ENCODE peak calls at places on chromosomes 5 and 9, in four cellular contexts. I is brain microvascular endothelial cell, A is fibroblast of mammary gland, P is kidney epithelial cell. F is an unnamed sample.
A peak's percentile ranks its signal among the peaks of the same experiment; 100 is the strongest.

GRCh38 chr9:87184956-87185642 is 237.8 kb upstream of the GAS1 start:
- DNase-seq in A (no peak), P (no peak), I (peak; percentile 29), F (no peak)

GRCh38 chr9:7871977-7872730 is 72.6 kb upstream of the DMAC1 start:
- DNase-seq in I (no peak), A (no peak), P (no peak), F (no peak)

GRCh38 chr5:117681431-117681830 is 1106.8 kb upstream of the SEMA6A start:
- DNase-seq in P (no peak), I (no peak), A (no peak), F (no peak)

GRCh38 chr5:173671121-173671949 is 54.9 kb upstream of the BOD1 start:
- DNase-seq in P (no peak), A (peak; percentile 37), I (no peak), F (no peak)

GRCh38 chr5:135204151-135204600 is 170.1 kb upstream of the PITX1 start:
- DNase-seq in P (no peak), A (no peak), I (no peak), F (no peak)

GRCh38 chr9:114274217-114274616 is 48.7 kb upstream of the ORM1 start:
- DNase-seq in P (no peak), I (no peak), A (no peak), F (no peak)

GRCh38 chr5:136051486-136052220 is 22.9 kb downstream of the TGFBI start:
- DNase-seq in P (no peak), I (no peak), A (no peak), F (no peak)

GRCh38 chr5:93574041-93574938 is 6.7 kb downstream of the NR2F1-AS1 start:
- DNase-seq in P (no peak), A (no peak), I (no peak), F (no peak)

GRCh38 chr9:106800691-106801090 is 62.3 kb upstream of the ZNF462 start:
- DNase-seq in P (no peak), A (peak; percentile 25), I (peak; percentile 54), F (no peak)

GRCh38 chr5:120017523-120017922 is 388.2 kb downstream of the FAM170A start:
- DNase-seq in I (peak; percentile 1), P (no peak), A (peak; percentile 74), F (no peak)

GRCh38 chr9:35748239-35748857 is 680 bp downstream of the GBA2 start:
- DNase-seq in P (no peak), I (no peak), A (no peak), F (no peak)

GRCh38 chr9:14618851-14619250 is 74.4 kb downstream of the ZDHHC21 start:
- DNase-seq in P (no peak), A (no peak), I (no peak), F (no peak)

GRCh38 chr5:11851965-11852745 is 52.1 kb downstream of the CTNND2 start:
- DNase-seq in A (no peak), I (no peak), P (no peak), F (no peak)

GRCh38 chr9:111949919-111950318 is 53.3 kb downstream of the UGCG start:
- DNase-seq in P (no peak), A (no peak), I (no peak), F (no peak)

GRCh38 chr5:71836547-71837112 is 117.6 kb downstream of the CARTPT start:
- DNase-seq in I (peak; percentile 23), A (peak; percentile 24), P (no peak), F (no peak)

GRCh38 chr5:168317521-168318147 is 26.2 kb downstream of the WWC1 start:
- DNase-seq in I (peak; percentile 97), P (peak; percentile 91), A (peak; percentile 99), F (peak; percentile 90)

GRCh38 chr5:135383803-135384495 is 15.1 kb downstream of the MACROH2A1 start:
- DNase-seq in A (no peak), P (no peak), I (no peak), F (no peak)

GRCh38 chr5:52580921-52581320 is 206.8 kb upstream of the ITGA1 start:
- DNase-seq in A (peak; percentile 68), I (peak; percentile 95), P (no peak), F (peak; percentile 4)

GRCh38 chr5:177494356-177495195 is 2.8 kb downstream of the PDLIM7 start:
- DNase-seq in A (peak; percentile 93), P (peak; percentile 79), I (peak; percentile 93), F (peak; percentile 65)

GRCh38 chr5:15687401-15687800 is 187.4 kb downstream of the FBXL7 start:
- DNase-seq in A (no peak), I (no peak), P (no peak), F (no peak)

DNA sequence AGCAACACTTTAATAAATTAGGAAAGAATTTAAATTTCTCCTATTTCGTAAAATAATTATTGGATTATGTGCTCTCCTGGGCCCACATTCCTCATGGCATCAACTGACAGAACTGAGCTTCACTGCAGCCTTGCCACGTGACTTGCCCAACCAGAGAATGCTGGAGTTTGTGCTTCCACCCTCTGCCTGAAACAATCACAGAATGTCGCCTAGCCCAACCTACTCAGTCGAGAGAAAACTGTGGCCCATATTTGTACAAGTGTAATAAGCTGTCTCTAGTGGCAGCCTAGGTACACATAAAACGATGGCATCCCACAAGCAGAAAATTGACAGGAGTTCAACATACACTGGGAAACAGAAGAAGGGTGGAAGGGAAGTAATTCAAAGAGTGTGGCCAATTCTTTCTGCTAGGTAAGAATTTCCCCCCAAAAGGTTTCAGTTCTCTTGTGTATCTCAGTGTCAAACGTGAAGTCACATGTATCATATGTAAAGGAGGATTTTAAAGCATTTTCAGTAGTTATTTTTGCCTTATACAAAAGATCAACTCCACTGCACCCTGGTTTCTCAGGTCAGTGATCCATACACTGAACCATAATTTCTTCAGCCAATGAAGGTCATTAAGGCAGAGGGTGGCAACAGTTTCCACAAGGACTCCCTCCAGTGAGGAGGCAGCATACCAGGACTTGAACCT is 41.7 kb downstream of the ZNF608 start:
- DNase-seq in A (no peak), I (no peak), P (no peak), F (no peak)
- TF ChIP-seq CTCF in A (no peak), I (no peak), P (no peak), F (no peak)

GRCh38 chr9:33752130-33752637 is 43.2 kb upstream of the PRSS3 start:
- DNase-seq in I (no peak), A (no peak), P (no peak), F (no peak)

GRCh38 chr9:33750839-33751339 is 44.5 kb upstream of the PRSS3 start:
- DNase-seq in P (no peak), I (no peak), A (no peak), F (no peak)

GRCh38 chr9:33751536-33752129 is 43.7 kb upstream of the PRSS3 start:
- DNase-seq in I (no peak), A (no peak), P (no peak), F (no peak)

GRCh38 chr9:33748633-33749304 is 46.6 kb upstream of the PRSS3 start:
- DNase-seq in P (no peak), I (no peak), A (no peak), F (no peak)

DNA sequence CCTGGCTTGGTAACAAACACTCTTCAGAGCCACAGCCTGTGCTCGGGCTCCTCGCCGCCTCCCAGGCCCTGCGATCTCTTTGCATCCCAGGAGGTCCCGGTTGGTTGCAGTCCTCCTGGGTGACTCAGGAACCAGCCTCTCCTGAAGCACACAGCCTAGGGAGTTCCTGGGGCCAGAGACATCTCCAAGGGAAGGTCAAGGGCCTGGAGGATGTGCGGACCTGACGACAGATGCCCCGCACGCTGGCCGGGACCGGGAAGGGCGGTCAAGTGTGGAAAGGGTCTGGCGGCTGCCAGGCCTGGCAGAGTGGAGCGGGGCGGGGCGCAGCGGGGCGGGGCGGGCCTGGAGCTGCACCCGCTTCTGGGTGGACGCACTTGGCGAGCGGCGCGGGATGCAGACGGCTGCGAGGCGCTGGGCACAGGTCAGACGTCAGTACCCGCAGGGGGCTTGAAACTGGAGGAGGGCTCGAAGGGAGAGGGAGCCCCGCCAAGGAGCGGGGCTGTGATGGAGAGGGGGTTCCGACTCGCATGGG is 45.0 kb upstream of the PRSS3 start:
- DNase-seq in P (no peak), I (peak; percentile 25), A (peak; percentile 29), F (no peak)
- H3K4me3 ChIP-seq in P (peak overlapping the region; percentile 37), I (peak overlapping the region; percentile 58), A (peak overlapping the region; percentile 56), F (peak overlapping the region; percentile 57)

GRCh38 chr9:2691212-2691611 is 26.1 kb upstream of the KCNV2 start:
- DNase-seq in A (peak; percentile 22), I (no peak), P (no peak), F (no peak)

GRCh38 chr9:2686884-2687283 is 30.4 kb upstream of the KCNV2 start:
- DNase-seq in I (no peak), P (no peak), A (no peak), F (no peak)

GRCh38 chr9:2688636-2689035 is 28.7 kb upstream of the KCNV2 start:
- DNase-seq in P (no peak), I (no peak), A (no peak), F (no peak)

GRCh38 chr9:2697492-2697891 is 19.8 kb upstream of the KCNV2 start:
- DNase-seq in I (no peak), A (no peak), P (no peak), F (no peak)

DNA sequence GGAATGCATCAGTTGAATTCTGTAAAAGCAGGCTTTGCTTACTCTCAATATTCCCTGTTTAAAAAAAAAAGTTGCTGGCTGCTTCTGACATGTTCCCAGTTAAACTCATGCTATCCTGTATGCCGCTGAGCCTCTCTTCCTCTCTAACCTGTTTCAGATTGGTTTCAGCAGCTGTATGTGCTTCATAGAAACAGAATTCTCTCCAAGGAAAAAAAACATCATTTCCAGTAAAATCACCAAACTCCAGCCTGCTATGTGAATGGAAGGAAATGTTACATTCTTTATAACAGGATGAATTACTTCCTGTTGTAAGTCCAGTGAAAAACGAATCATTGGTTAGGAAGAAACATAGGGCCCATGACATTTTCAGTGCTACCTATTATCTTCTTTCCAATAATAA is 25.7 kb upstream of the KCNV2 start:
- DNase-seq in I (no peak), P (no peak), A (peak; percentile 12), F (no peak)
- TF ChIP-seq CTCF in I (no peak), P (no peak), A (no peak), F (no peak)

GRCh38 chr5:80242849-80243248 is 13.0 kb downstream of the SERINC5 start:
- DNase-seq in P (no peak), A (no peak), I (no peak), F (no peak)

GRCh38 chr5:80243567-80243966 is 12.3 kb downstream of the SERINC5 start:
- DNase-seq in I (no peak), A (no peak), P (no peak), F (no peak)

GRCh38 chr5:80248378-80248777 is 7.5 kb downstream of the SERINC5 start:
- DNase-seq in I (no peak), A (no peak), P (no peak), F (no peak)

GRCh38 chr5:80246995-80247729 is 8.7 kb downstream of the SERINC5 start:
- DNase-seq in I (peak; percentile 97), P (peak; percentile 97), A (peak; percentile 93), F (no peak)

DNA sequence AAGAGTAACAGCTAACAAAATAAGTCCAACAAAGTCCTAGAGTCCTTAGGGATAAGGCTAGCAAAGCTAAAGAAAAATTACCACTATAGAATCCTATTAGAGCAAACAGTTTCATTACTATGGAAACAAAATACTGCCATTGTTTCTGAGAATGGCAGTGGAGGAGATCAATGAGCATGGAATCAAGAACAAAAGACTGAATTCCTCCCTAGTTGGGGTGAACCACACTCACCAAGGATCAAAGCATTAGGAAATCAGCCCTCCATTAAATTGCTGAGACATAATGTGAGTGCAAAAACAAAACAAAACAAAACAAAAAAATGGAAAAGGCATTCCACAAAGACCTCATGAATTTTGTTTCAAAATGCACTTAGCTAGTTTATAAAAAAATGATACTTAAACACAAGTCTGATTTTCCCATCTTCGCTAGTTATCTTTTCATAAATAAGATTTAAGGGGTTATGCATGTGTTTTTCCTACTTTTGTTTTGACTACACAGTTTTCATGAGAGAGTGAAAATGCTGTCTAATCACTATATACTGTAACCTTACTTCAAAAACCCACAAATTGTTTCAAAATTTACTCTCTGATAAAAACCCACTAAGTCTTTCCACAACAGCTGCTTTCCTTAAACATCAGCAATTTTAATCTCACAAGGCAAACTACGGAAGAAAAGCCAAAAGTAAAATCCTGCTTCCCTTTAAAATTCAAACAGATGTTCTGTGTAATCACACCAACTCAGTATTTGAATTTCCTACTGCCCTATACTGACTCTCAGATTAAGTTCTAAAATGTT is 9.7 kb downstream of the SERINC5 start:
- DNase-seq in P (peak; percentile 43), A (peak; percentile 48), I (peak; percentile 25), F (no peak)
- H3K4me3 ChIP-seq in P (no peak overlapping the region), A (no peak overlapping the region), I (no peak overlapping the region), F (no peak overlapping the region)